ENCODE peak calls at places on chromosome 3, in six cellular contexts. One of them, this sample, is unnamed.

GRCh38 chr3:157166115-157166514 is 6.2 kb upstream of the CCNL1 start:
- DNase-seq in Peyer's patch: no peak
- DNase-seq in CD8-positive, alpha-beta T cell: no peak
- DNase-seq in mammary epithelial cell: no peak
- DNase-seq in body of pancreas: no peak
- DNase-seq in stomach: no peak
- DNase-seq in this sample: no peak

GRCh38 chr3:50418845-50419244 is 59.5 kb upstream of the TMEM115 start:
- DNase-seq in Peyer's patch: no peak
- DNase-seq in CD8-positive, alpha-beta T cell: no peak
- DNase-seq in mammary epithelial cell: no peak
- DNase-seq in body of pancreas: no peak
- DNase-seq in stomach: no peak
- DNase-seq in this sample: peak; percentile 11

GRCh38 chr3:78645628-78646310 is 1122.0 kb downstream of the ROBO1 start:
- DNase-seq in Peyer's patch: no peak
- DNase-seq in CD8-positive, alpha-beta T cell: no peak
- DNase-seq in mammary epithelial cell: peak; percentile 61
- DNase-seq in body of pancreas: no peak
- DNase-seq in stomach: no peak
- DNase-seq in this sample: peak; percentile 71

GRCh38 chr3:33062814-33063346 is 34.1 kb downstream of the GLB1 start:
- DNase-seq in Peyer's patch: no peak
- DNase-seq in CD8-positive, alpha-beta T cell: no peak
- DNase-seq in mammary epithelial cell: no peak
- DNase-seq in body of pancreas: no peak
- DNase-seq in stomach: no peak
- DNase-seq in this sample: no peak

GRCh38 chr3:38579146-38579545 is 70.3 kb downstream of the SCN5A start:
- DNase-seq in Peyer's patch: no peak
- DNase-seq in CD8-positive, alpha-beta T cell: no peak
- DNase-seq in mammary epithelial cell: peak; percentile 6
- DNase-seq in body of pancreas: peak; percentile 66
- DNase-seq in stomach: peak; percentile 17
- DNase-seq in this sample: peak; percentile 35

GRCh38 chr3:24359645-24360462 is 134.8 kb downstream of the THRB start:
- DNase-seq in Peyer's patch: no peak
- DNase-seq in CD8-positive, alpha-beta T cell: no peak
- DNase-seq in mammary epithelial cell: no peak
- DNase-seq in body of pancreas: peak; percentile 50
- DNase-seq in stomach: no peak
- DNase-seq in this sample: no peak

GRCh38 chr3:117954131-117954530 is 1080.5 kb downstream of the IGSF11 start:
- DNase-seq in Peyer's patch: no peak
- DNase-seq in CD8-positive, alpha-beta T cell: no peak
- DNase-seq in mammary epithelial cell: no peak
- DNase-seq in body of pancreas: no peak
- DNase-seq in stomach: no peak
- DNase-seq in this sample: no peak

GRCh38 chr3:140736863-140737460 is 59.1 kb downstream of the TRIM42 start:
- DNase-seq in Peyer's patch: no peak
- DNase-seq in CD8-positive, alpha-beta T cell: no peak
- DNase-seq in mammary epithelial cell: peak; percentile 36
- DNase-seq in body of pancreas: peak; percentile 57
- DNase-seq in stomach: peak; percentile 33
- DNase-seq in this sample: peak; percentile 62

GRCh38 chr3:118472586-118472985 is 562.1 kb downstream of the IGSF11 start:
- DNase-seq in Peyer's patch: no peak
- DNase-seq in CD8-positive, alpha-beta T cell: no peak
- DNase-seq in mammary epithelial cell: peak; percentile 83
- DNase-seq in body of pancreas: no peak
- DNase-seq in stomach: no peak
- DNase-seq in this sample: no peak

GRCh38 chr3:141764041-141764440 is 833 bp downstream of the GRK7 start:
- DNase-seq in Peyer's patch: no peak
- DNase-seq in CD8-positive, alpha-beta T cell: no peak
- DNase-seq in mammary epithelial cell: no peak
- DNase-seq in body of pancreas: no peak
- DNase-seq in stomach: no peak
- DNase-seq in this sample: no peak

GRCh38 chr3:124053871-124054270 is 61.9 kb upstream of the ROPN1 start:
- DNase-seq in Peyer's patch: no peak
- DNase-seq in CD8-positive, alpha-beta T cell: no peak
- DNase-seq in mammary epithelial cell: no peak
- DNase-seq in body of pancreas: no peak
- DNase-seq in stomach: no peak
- DNase-seq in this sample: no peak

DNA sequence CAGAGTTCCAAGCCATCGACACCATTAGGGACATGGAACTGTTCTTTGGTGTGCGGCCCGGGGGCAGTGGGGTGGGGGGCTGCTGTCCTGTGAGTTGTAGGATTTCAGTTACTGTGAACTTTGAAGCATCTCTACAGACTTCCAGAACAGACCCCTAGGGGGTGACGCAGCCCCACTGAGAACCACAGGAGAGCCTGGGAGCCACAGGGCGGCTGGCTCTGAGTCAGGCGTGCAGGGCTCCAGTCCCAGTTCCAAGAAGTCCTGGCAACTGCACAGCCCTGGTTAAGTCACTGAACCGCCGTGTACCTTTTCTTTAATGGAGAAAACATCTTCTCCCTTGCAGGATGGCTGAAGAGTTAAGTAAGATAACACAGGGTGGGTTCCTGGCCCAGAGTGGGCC is 23.5 kb upstream of the LRTM1 start:
- DNase-seq in Peyer's patch: peak; percentile 17
- DNase-seq in CD8-positive, alpha-beta T cell: no peak
- DNase-seq in mammary epithelial cell: peak; percentile 17
- DNase-seq in body of pancreas: peak; percentile 63
- DNase-seq in stomach: peak; percentile 37
- DNase-seq in this sample: peak; percentile 85
- TF ChIP-seq CTCF in Peyer's patch: peak; percentile 53
- TF ChIP-seq CTCF in CD8-positive, alpha-beta T cell: no peak
- TF ChIP-seq CTCF in mammary epithelial cell: peak; percentile 43
- TF ChIP-seq CTCF in body of pancreas: no peak
- TF ChIP-seq CTCF in stomach: peak; percentile 22
- TF ChIP-seq CTCF in this sample: peak; percentile 88

DNA sequence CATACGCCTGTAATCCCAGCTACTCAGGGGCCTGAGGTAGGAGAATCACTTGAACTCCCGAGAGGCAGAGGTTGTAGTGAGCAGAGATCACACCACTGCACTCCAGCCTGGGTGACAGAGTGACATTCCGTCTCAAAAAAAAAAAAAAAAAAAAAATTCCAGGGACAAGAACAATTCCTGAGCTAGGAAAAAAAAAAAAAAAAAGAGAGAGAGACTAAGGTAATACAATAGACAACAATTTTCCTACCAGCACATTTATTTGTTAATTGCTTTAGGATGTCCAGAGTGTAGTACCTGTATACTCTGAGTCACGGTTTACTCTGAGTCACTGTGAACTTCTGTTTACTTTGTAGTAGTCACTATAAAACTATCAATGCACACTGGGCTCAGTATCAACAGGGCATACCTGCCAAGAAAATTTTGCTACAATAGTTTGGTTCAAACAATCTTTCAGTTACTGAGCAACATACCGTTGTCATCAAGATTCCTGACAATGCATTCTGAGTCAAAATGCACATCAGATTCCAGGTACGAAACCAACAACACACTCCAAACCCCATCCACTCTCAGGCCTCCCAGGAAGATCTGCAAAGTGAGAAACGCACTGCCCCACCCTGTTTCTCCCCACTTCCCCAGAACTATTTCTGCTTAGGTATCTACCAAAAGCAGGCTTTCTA is 28.3 kb downstream of the IGF2BP2 start:
- DNase-seq in Peyer's patch: no peak
- DNase-seq in CD8-positive, alpha-beta T cell: no peak
- DNase-seq in mammary epithelial cell: peak; percentile 98
- DNase-seq in body of pancreas: peak; percentile 49
- DNase-seq in stomach: peak; percentile 56
- DNase-seq in this sample: peak; percentile 71
- H3K27ac ChIP-seq in Peyer's patch: no peak overlapping the region
- H3K27ac ChIP-seq in CD8-positive, alpha-beta T cell: no peak overlapping the region
- H3K27ac ChIP-seq in mammary epithelial cell: peak overlapping the region; percentile 99
- H3K27ac ChIP-seq in body of pancreas: peak overlapping the region; percentile 68
- H3K27ac ChIP-seq in stomach: peak overlapping the region; percentile 50
- H3K27ac ChIP-seq in this sample: peak overlapping the region; percentile 4

GRCh38 chr3:108134555-108134880 is 43.7 kb upstream of the CD47 start:
- DNase-seq in Peyer's patch: no peak
- DNase-seq in CD8-positive, alpha-beta T cell: no peak
- DNase-seq in mammary epithelial cell: no peak
- DNase-seq in body of pancreas: no peak
- DNase-seq in stomach: no peak
- DNase-seq in this sample: no peak
- H3K4me3 ChIP-seq in Peyer's patch: no peak overlapping the region
- H3K4me3 ChIP-seq in CD8-positive, alpha-beta T cell: no peak overlapping the region
- H3K4me3 ChIP-seq in mammary epithelial cell: no peak overlapping the region
- H3K4me3 ChIP-seq in body of pancreas: no peak overlapping the region
- H3K4me3 ChIP-seq in stomach: no peak overlapping the region
- H3K4me3 ChIP-seq in this sample: no peak overlapping the region

GRCh38 chr3:161101609-161102008 is 3.5 kb downstream of the B3GALNT1 start:
- DNase-seq in Peyer's patch: no peak
- DNase-seq in CD8-positive, alpha-beta T cell: no peak
- DNase-seq in mammary epithelial cell: no peak
- DNase-seq in body of pancreas: no peak
- DNase-seq in stomach: no peak
- DNase-seq in this sample: no peak

GRCh38 chr3:161100994-161101393 is 4.2 kb downstream of the B3GALNT1 start:
- DNase-seq in Peyer's patch: no peak
- DNase-seq in CD8-positive, alpha-beta T cell: no peak
- DNase-seq in mammary epithelial cell: no peak
- DNase-seq in body of pancreas: peak; percentile 12
- DNase-seq in stomach: peak; percentile 61
- DNase-seq in this sample: no peak

GRCh38 chr3:161096771-161097367 is 8.3 kb downstream of the B3GALNT1 start:
- DNase-seq in Peyer's patch: no peak
- DNase-seq in CD8-positive, alpha-beta T cell: no peak
- DNase-seq in mammary epithelial cell: peak; percentile 11
- DNase-seq in body of pancreas: peak; percentile 56
- DNase-seq in stomach: peak; percentile 34
- DNase-seq in this sample: no peak
- TF ChIP-seq CTCF in Peyer's patch: peak; percentile 43
- TF ChIP-seq CTCF in CD8-positive, alpha-beta T cell: no peak
- TF ChIP-seq CTCF in mammary epithelial cell: peak; percentile 61
- TF ChIP-seq CTCF in body of pancreas: peak; percentile 37
- TF ChIP-seq CTCF in stomach: peak; percentile 36
- TF ChIP-seq CTCF in this sample: peak; percentile 61